ENCODE peak calls at places on chromosomes 3 and 15, in four cellular contexts. One of them, this sample, is unnamed.

GRCh38 chr3:187207624-187208023 is 10.3 kb downstream of the RTP1 start:
- DNase-seq in tibial artery: no peak
- DNase-seq in body of pancreas: no peak
- DNase-seq in left lung: no peak
- DNase-seq in this sample: no peak

GRCh38 chr3:186932281-186933181 is 2.2 kb downstream of the ST6GAL1 start:
- DNase-seq in tibial artery: peak; percentile 69
- DNase-seq in body of pancreas: no peak
- DNase-seq in left lung: no peak
- DNase-seq in this sample: no peak

GRCh38 chr3:14177580-14178246 is 688 bp downstream of the XPC start:
- DNase-seq in tibial artery: no peak
- DNase-seq in body of pancreas: no peak
- DNase-seq in left lung: no peak
- DNase-seq in this sample: no peak

GRCh38 chr3:77524467-77524866 is 484.6 kb downstream of the ROBO2 start:
- DNase-seq in tibial artery: no peak
- DNase-seq in body of pancreas: no peak
- DNase-seq in left lung: no peak
- DNase-seq in this sample: no peak

GRCh38 chr3:11288786-11289637 is 16.8 kb downstream of the ATG7 start:
- DNase-seq in tibial artery: no peak
- DNase-seq in body of pancreas: no peak
- DNase-seq in left lung: no peak
- DNase-seq in this sample: no peak

GRCh38 chr3:127908202-127908601 is 6.8 kb upstream of the KBTBD12 start:
- DNase-seq in tibial artery: no peak
- DNase-seq in body of pancreas: no peak
- DNase-seq in left lung: no peak
- DNase-seq in this sample: no peak

GRCh38 chr15:98654790-98655360 is 6.5 kb downstream of the IGF1R start:
- DNase-seq in tibial artery: no peak
- DNase-seq in body of pancreas: no peak
- DNase-seq in left lung: no peak
- DNase-seq in this sample: no peak

GRCh38 chr15:49468440-49468839 is 45.4 kb downstream of the FGF7 start:
- DNase-seq in tibial artery: no peak
- DNase-seq in body of pancreas: no peak
- DNase-seq in left lung: no peak
- DNase-seq in this sample: no peak

GRCh38 chr3:65597952-65598413 is 440.7 kb downstream of the MAGI1 start:
- DNase-seq in tibial artery: no peak
- DNase-seq in body of pancreas: no peak
- DNase-seq in left lung: peak; percentile 38
- DNase-seq in this sample: peak; percentile 56

GRCh38 chr15:34647569-34648334 is 64.3 kb upstream of the GOLGA8B start:
- DNase-seq in tibial artery: no peak
- DNase-seq in body of pancreas: peak; percentile 22
- DNase-seq in left lung: no peak
- DNase-seq in this sample: no peak

GRCh38 chr3:72536206-72536887 is 311.9 kb downstream of the SHQ1 start:
- DNase-seq in tibial artery: no peak
- DNase-seq in body of pancreas: no peak
- DNase-seq in left lung: no peak
- DNase-seq in this sample: no peak

GRCh38 chr3:125194061-125194848 is 18.3 kb downstream of the SLC12A8 start:
- DNase-seq in tibial artery: no peak
- DNase-seq in body of pancreas: no peak
- DNase-seq in left lung: no peak
- DNase-seq in this sample: no peak

GRCh38 chr3:184549793-184550585 is 11.6 kb upstream of the EPHB3 start:
- DNase-seq in tibial artery: peak; percentile 56
- DNase-seq in body of pancreas: no peak
- DNase-seq in left lung: peak; percentile 40
- DNase-seq in this sample: peak; percentile 54

GRCh38 chr15:91338763-91339162 is 238.7 kb downstream of the SV2B start:
- DNase-seq in tibial artery: no peak
- DNase-seq in body of pancreas: no peak
- DNase-seq in left lung: no peak
- DNase-seq in this sample: no peak

GRCh38 chr3:851098-851790 is 241.6 kb upstream of the CNTN6 start:
- DNase-seq in tibial artery: no peak
- DNase-seq in body of pancreas: no peak
- DNase-seq in left lung: no peak
- DNase-seq in this sample: peak; percentile 55

GRCh38 chr15:85008474-85009260 is 27.0 kb downstream of the PDE8A start:
- DNase-seq in tibial artery: no peak
- DNase-seq in body of pancreas: no peak
- DNase-seq in left lung: no peak
- DNase-seq in this sample: no peak

GRCh38 chr15:94230886-94231727 is at the start of gene MCTP2:
- DNase-seq in tibial artery: peak; percentile 73
- DNase-seq in body of pancreas: peak; percentile 91
- DNase-seq in left lung: peak; percentile 98
- DNase-seq in this sample: no peak

GRCh38 chr3:23308986-23309625 is 106.0 kb downstream of the UBE2E2 start:
- DNase-seq in tibial artery: no peak
- DNase-seq in body of pancreas: no peak
- DNase-seq in left lung: no peak
- DNase-seq in this sample: no peak

GRCh38 chr15:58773024-58773423 is 1.9 kb downstream of the MINDY2 start:
- DNase-seq in tibial artery: no peak
- DNase-seq in body of pancreas: no peak
- DNase-seq in left lung: no peak
- DNase-seq in this sample: no peak
- H3K4me3 ChIP-seq in tibial artery: peak overlapping the region; percentile 69
- H3K4me3 ChIP-seq in body of pancreas: no peak overlapping the region
- H3K4me3 ChIP-seq in left lung: peak overlapping the region; percentile 64
- H3K4me3 ChIP-seq in this sample: no peak overlapping the region

GRCh38 chr3:115671761-115672455 is 48.6 kb downstream of the GAP43 start:
- DNase-seq in tibial artery: no peak
- DNase-seq in body of pancreas: no peak
- DNase-seq in left lung: no peak
- DNase-seq in this sample: no peak

GRCh38 chr3:115670911-115671310 is 47.6 kb downstream of the GAP43 start:
- DNase-seq in tibial artery: no peak
- DNase-seq in body of pancreas: no peak
- DNase-seq in left lung: no peak
- DNase-seq in this sample: no peak

GRCh38 chr3:115663414-115663813 is 40.1 kb downstream of the GAP43 start:
- DNase-seq in tibial artery: no peak
- DNase-seq in body of pancreas: no peak
- DNase-seq in left lung: no peak
- DNase-seq in this sample: no peak

GRCh38 chr3:115666081-115666480 is 42.8 kb downstream of the GAP43 start:
- DNase-seq in tibial artery: no peak
- DNase-seq in body of pancreas: no peak
- DNase-seq in left lung: no peak
- DNase-seq in this sample: no peak

GRCh38 chr3:115667175-115668065 is 44.1 kb downstream of the GAP43 start:
- DNase-seq in tibial artery: no peak
- DNase-seq in body of pancreas: no peak
- DNase-seq in left lung: no peak
- DNase-seq in this sample: no peak
- TF ChIP-seq CTCF in tibial artery: no peak
- TF ChIP-seq CTCF in body of pancreas: no peak
- TF ChIP-seq CTCF in left lung: no peak
- TF ChIP-seq CTCF in this sample: no peak

DNA sequence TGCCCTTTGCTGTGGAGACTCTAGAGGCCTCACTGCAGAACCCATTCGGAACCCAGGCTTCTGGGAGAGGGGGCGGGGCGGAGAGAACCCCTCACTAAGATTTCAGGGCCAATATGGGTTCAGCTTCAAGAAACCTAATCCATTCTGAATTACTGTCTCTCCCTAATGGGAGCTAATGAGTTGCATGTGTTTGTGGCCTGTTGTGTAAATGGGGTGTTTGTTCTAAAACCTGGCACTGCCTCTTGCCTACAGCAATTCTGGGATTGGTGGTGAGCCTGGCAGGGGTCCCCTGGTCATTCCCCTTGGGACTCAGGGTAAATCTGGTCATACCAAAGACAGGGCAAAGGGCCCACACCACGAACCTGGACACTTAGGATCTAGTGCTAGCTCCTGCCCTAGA is 645 bp upstream of the RASL12 start:
- DNase-seq in tibial artery: no peak
- DNase-seq in body of pancreas: no peak
- DNase-seq in left lung: no peak
- DNase-seq in this sample: no peak
- H3K4me3 ChIP-seq in tibial artery: peak overlapping the region; percentile 74
- H3K4me3 ChIP-seq in body of pancreas: no peak overlapping the region
- H3K4me3 ChIP-seq in left lung: peak overlapping the region; percentile 28
- H3K4me3 ChIP-seq in this sample: no peak overlapping the region

DNA sequence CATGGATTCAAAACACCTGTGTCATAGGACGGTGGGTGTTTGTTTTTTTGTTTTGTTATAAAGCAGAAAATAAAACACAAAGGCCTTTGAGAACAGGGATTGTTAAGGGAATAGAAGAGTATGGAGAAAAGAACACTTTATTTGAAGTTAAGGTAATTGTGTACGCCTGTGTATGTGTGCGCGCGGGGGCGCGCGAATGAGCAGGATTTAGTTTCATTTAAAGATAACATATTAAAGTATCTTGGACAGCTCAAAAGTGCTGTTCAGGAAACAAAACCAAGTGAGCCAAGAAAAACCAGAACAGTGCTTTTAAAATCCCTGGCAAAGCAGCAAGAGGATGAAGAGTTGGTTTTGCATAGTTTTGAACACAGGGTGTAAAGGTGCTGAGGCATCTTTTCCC is 1.9 kb downstream of the CPNE4 start:
- DNase-seq in tibial artery: no peak
- DNase-seq in body of pancreas: no peak
- DNase-seq in left lung: peak; percentile 34
- DNase-seq in this sample: no peak
- TF ChIP-seq CTCF in tibial artery: no peak
- TF ChIP-seq CTCF in body of pancreas: no peak
- TF ChIP-seq CTCF in left lung: no peak
- TF ChIP-seq CTCF in this sample: no peak

GRCh38 chr3:141368925-141369794 is 856 bp downstream of the ZBTB38 start:
- DNase-seq in tibial artery: no peak
- DNase-seq in body of pancreas: no peak
- DNase-seq in left lung: no peak
- DNase-seq in this sample: no peak
- H3K4me3 ChIP-seq in tibial artery: peak overlapping the region; percentile 55
- H3K4me3 ChIP-seq in body of pancreas: no peak overlapping the region
- H3K4me3 ChIP-seq in left lung: peak overlapping the region; percentile 20
- H3K4me3 ChIP-seq in this sample: no peak overlapping the region

GRCh38 chr15:50880221-50880620 is 28.3 kb upstream of the AP4E1 start:
- DNase-seq in tibial artery: no peak
- DNase-seq in body of pancreas: no peak
- DNase-seq in left lung: no peak
- DNase-seq in this sample: no peak

GRCh38 chr15:50879016-50879415 is 29.5 kb upstream of the AP4E1 start:
- DNase-seq in tibial artery: no peak
- DNase-seq in body of pancreas: no peak
- DNase-seq in left lung: no peak
- DNase-seq in this sample: no peak

GRCh38 chr15:50876260-50876988 is 32.1 kb upstream of the AP4E1 start:
- DNase-seq in tibial artery: no peak
- DNase-seq in body of pancreas: no peak
- DNase-seq in left lung: no peak
- DNase-seq in this sample: no peak

GRCh38 chr15:50873935-50874353 is 34.5 kb upstream of the AP4E1 start:
- DNase-seq in tibial artery: no peak
- DNase-seq in body of pancreas: no peak
- DNase-seq in left lung: no peak
- DNase-seq in this sample: no peak

GRCh38 chr15:50876989-50877360 is 31.5 kb upstream of the AP4E1 start:
- DNase-seq in tibial artery: peak; percentile 72
- DNase-seq in body of pancreas: peak; percentile 81
- DNase-seq in left lung: no peak
- DNase-seq in this sample: peak; percentile 63
- TF ChIP-seq CTCF in tibial artery: peak; percentile 95
- TF ChIP-seq CTCF in body of pancreas: peak; percentile 86
- TF ChIP-seq CTCF in left lung: peak; percentile 86
- TF ChIP-seq CTCF in this sample: peak; percentile 95

GRCh38 chr15:63510548-63510940 is 6.2 kb downstream of the USP3 start:
- DNase-seq in tibial artery: no peak
- DNase-seq in body of pancreas: no peak
- DNase-seq in left lung: no peak
- DNase-seq in this sample: no peak
- H3K4me3 ChIP-seq in tibial artery: no peak overlapping the region
- H3K4me3 ChIP-seq in body of pancreas: no peak overlapping the region
- H3K4me3 ChIP-seq in left lung: no peak overlapping the region
- H3K4me3 ChIP-seq in this sample: no peak overlapping the region

GRCh38 chr3:180808823-180809575 is 103.5 kb upstream of the FXR1 start:
- DNase-seq in tibial artery: no peak
- DNase-seq in body of pancreas: no peak
- DNase-seq in left lung: no peak
- DNase-seq in this sample: no peak

GRCh38 chr3:180802837-180803236 is 109.6 kb upstream of the FXR1 start:
- DNase-seq in tibial artery: no peak
- DNase-seq in body of pancreas: no peak
- DNase-seq in left lung: no peak
- DNase-seq in this sample: no peak

GRCh38 chr3:180804871-180805430 is 107.5 kb upstream of the FXR1 start:
- DNase-seq in tibial artery: no peak
- DNase-seq in body of pancreas: no peak
- DNase-seq in left lung: no peak
- DNase-seq in this sample: peak; percentile 53
- TF ChIP-seq CTCF in tibial artery: peak; percentile 14
- TF ChIP-seq CTCF in body of pancreas: no peak
- TF ChIP-seq CTCF in left lung: no peak
- TF ChIP-seq CTCF in this sample: peak; percentile 43

DNA sequence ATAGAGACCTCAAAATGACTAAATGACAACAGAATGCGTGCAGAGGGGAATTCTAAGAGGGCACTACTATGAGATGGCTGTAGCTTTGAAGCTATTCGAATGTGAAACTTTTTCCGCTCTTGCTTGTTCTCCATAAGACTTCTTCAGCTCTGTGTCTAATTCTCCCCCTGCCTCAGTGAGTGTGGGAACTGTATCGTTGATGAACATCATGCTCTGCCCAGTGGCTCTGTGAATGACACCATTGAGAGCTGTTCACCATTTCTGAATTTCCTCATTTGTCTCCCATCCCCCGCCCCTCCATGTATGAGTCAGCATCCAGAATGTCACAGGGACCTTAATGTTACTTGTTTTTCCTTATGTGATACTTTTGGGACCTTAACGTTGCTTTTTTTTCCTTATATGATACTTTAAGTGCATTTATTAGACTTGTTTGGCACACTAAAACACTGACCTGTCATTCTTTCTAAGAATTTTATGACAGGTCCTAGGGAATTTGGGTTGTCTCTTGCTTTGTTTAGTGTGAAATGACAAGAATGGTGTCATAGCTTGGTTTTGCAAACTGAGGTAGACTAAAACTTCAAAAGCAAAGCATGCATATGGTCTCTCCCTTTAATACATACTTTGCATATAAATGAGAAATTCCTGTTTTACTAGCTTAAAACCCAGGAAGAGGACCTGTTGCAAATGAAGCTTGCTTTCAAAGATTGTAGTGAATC is 99.6 kb downstream of the FNDC3B start:
- DNase-seq in tibial artery: peak; percentile 85
- DNase-seq in body of pancreas: peak; percentile 67
- DNase-seq in left lung: no peak
- DNase-seq in this sample: no peak
- H3K4me3 ChIP-seq in tibial artery: no peak overlapping the region
- H3K4me3 ChIP-seq in body of pancreas: no peak overlapping the region
- H3K4me3 ChIP-seq in left lung: no peak overlapping the region
- H3K4me3 ChIP-seq in this sample: no peak overlapping the region

This sample was measured in WERI-Rb-1.